ENCODE peak calls at places on chromosome 16, in ten cellular contexts. J is memory B cell; Y is fibroblast of villous mesenchyme; H is NCI-H1930; W is RPMI7951; U is AG09309; I is stimulated activated CD4-positive, alpha-beta T cell treated with anti-CD3 and anti-CD28 coated beads, Interleukin-4, amount 100 ng/mL, for 24 hours; N is astrocyte of the cerebellum; O is naive thymus-derived CD8-positive, alpha-beta T cell; Z is HS-5. S is an unnamed sample.

GRCh38 chr16:53022374-53022773 is 30.3 kb downstream of the CHD9NB start:
- DNase-seq in Z (peak; percentile 25), U (no peak), N (peak; percentile 27), W (peak; percentile 54), O (no peak), Y (peak; percentile 44), H (no peak), I (no peak), J (no peak), S (peak; percentile 40)

GRCh38 chr16:87853411-87854052 is 15.8 kb downstream of the SLC7A5 start:
- DNase-seq in Y (peak; percentile 96), N (no peak), Z (peak; percentile 35), J (peak; percentile 75), I (peak; percentile 86), U (peak; percentile 78), O (peak; percentile 51), W (peak; percentile 92), H (peak; percentile 50), S (peak; percentile 90)

GRCh38 chr16:1906052-1906845 is 12.0 kb downstream of the HS3ST6 start:
- DNase-seq in W (no peak), U (no peak), N (no peak), Z (no peak), Y (no peak), J (no peak), H (no peak), O (no peak), I (no peak), S (no peak)

GRCh38 chr16:65739518-65739917 is 617.7 kb upstream of the CDH11 start:
- DNase-seq in Z (no peak), N (no peak), I (no peak), W (no peak), H (no peak), J (no peak), Y (no peak), O (no peak), U (no peak), S (no peak)

GRCh38 chr16:68590201-68590994 is 51.3 kb downstream of the ZFP90 start:
- DNase-seq in Y (peak; percentile 50), W (peak; percentile 56), O (peak; percentile 52), Z (no peak), U (peak; percentile 10), J (no peak), N (peak; percentile 6), I (peak; percentile 61), H (peak; percentile 30), S (no peak)

GRCh38 chr16:31023252-31023602 is 10.1 kb upstream of the STX4 start:
- DNase-seq in Y (no peak), J (no peak), O (no peak), N (no peak), Z (no peak), I (no peak), H (no peak), W (no peak), U (no peak), S (no peak)

GRCh38 chr16:10862432-10862831 is 14.6 kb upstream of the CIITA start:
- DNase-seq in I (no peak), O (no peak), U (peak; percentile 83), W (peak; percentile 90), Y (peak; percentile 23), N (peak; percentile 76), H (no peak), Z (peak; percentile 90), J (no peak), S (no peak)

GRCh38 chr16:55622930-55623561 is 32.7 kb upstream of the SLC6A2 start:
- DNase-seq in H (no peak), Y (no peak), J (no peak), U (no peak), Z (no peak), I (no peak), W (peak; percentile 82), N (no peak), O (no peak), S (no peak)

GRCh38 chr16:3938471-3938842 is 57.9 kb upstream of the CREBBP start:
- DNase-seq in I (no peak), U (no peak), W (no peak), J (no peak), H (no peak), Z (no peak), N (no peak), O (no peak), Y (no peak), S (no peak)

GRCh38 chr16:22397459-22397858 is 23.0 kb upstream of the CDR2 start:
- DNase-seq in W (peak; percentile 79), I (no peak), J (no peak), U (peak; percentile 95), Z (peak; percentile 88), N (peak; percentile 95), O (no peak), H (no peak), Y (peak; percentile 98), S (no peak)

GRCh38 chr16:28157768-28158535 is 53.8 kb downstream of the XPO6 start:
- DNase-seq in J (no peak), U (no peak), Y (peak; percentile 92), H (no peak), N (no peak), W (no peak), O (no peak), Z (no peak), I (no peak), S (no peak)

GRCh38 chr16:54430491-54431030 is 144.0 kb upstream of the IRX3 start:
- DNase-seq in Z (peak; percentile 40), W (peak; percentile 94), Y (peak; percentile 77), N (peak; percentile 53), I (no peak), O (no peak), J (no peak), H (no peak), U (peak; percentile 64), S (no peak)

GRCh38 chr16:1342526-1343427 is 8.9 kb downstream of the TSR3 start:
- DNase-seq in I (peak; percentile 86), U (no peak), H (peak; percentile 67), N (peak; percentile 13), J (peak; percentile 92), Y (peak; percentile 90), O (peak; percentile 94), W (peak; percentile 90), Z (peak; percentile 64), S (peak; percentile 89)

GRCh38 chr16:54286330-54287017 is at the start of gene IRX3:
- DNase-seq in H (peak; percentile 76), Z (peak; percentile 87), N (peak; percentile 82), J (no peak), O (no peak), I (no peak), W (peak; percentile 97), U (peak; percentile 70), Y (peak; percentile 89), S (peak; percentile 89)

GRCh38 chr16:78571880-78572279 is 472.4 kb downstream of the WWOX start:
- DNase-seq in H (no peak), I (no peak), O (no peak), Z (no peak), J (no peak), W (no peak), N (no peak), Y (peak; percentile 80), U (no peak), S (no peak)

GRCh38 chr16:80948886-80949502 is 57.7 kb downstream of the CMC2 start:
- DNase-seq in J (no peak), Y (peak; percentile 52), N (no peak), Z (no peak), U (no peak), W (peak; percentile 24), H (peak; percentile 10), O (no peak), I (peak; percentile 22), S (peak; percentile 63)

GRCh38 chr16:53960954-53961616 is 257.1 kb downstream of the FTO start:
- DNase-seq in J (no peak), Z (no peak), W (no peak), U (no peak), N (no peak), O (no peak), I (no peak), Y (no peak), H (no peak), S (no peak)

GRCh38 chr16:89325861-89326471 is 108.5 kb downstream of the ZNF778 start:
- DNase-seq in W (peak; percentile 92), Z (no peak), I (no peak), O (no peak), U (no peak), N (no peak), J (no peak), H (no peak), Y (peak; percentile 92), S (no peak)

GRCh38 chr16:85134076-85134793 is 22.0 kb upstream of the CIBAR2 start:
- DNase-seq in U (no peak), Z (no peak), H (no peak), N (no peak), W (no peak), I (no peak), O (no peak), Y (no peak), J (no peak), S (no peak)

GRCh38 chr16:53933407-53933806 is 229.5 kb downstream of the FTO start:
- DNase-seq in H (no peak), J (no peak), U (no peak), Y (no peak), W (no peak), I (no peak), N (no peak), O (no peak), Z (no peak), S (no peak)

GRCh38 chr16:89347807-89348206 is 130.3 kb downstream of the ZNF778 start:
- DNase-seq in I (no peak), Y (no peak), H (no peak), U (no peak), J (no peak), O (no peak), W (no peak), N (no peak), Z (no peak), S (no peak)

GRCh38 chr16:14378131-14378551 is 251.9 kb downstream of the PARN start:
- DNase-seq in O (no peak), Z (peak; percentile 63), W (peak; percentile 81), I (no peak), U (no peak), Y (peak; percentile 83), N (no peak), H (no peak), J (no peak), S (no peak)

GRCh38 chr16:74451951-74452758 is 30.9 kb upstream of the CLEC18B start:
- DNase-seq in H (no peak), J (no peak), N (no peak), O (no peak), Y (no peak), I (no peak), Z (no peak), U (no peak), W (no peak), S (no peak)

GRCh38 chr16:75096730-75097129 is 19.9 kb downstream of the LDHD start:
- DNase-seq in O (no peak), Z (no peak), N (peak; percentile 49), Y (no peak), W (no peak), U (no peak), H (no peak), I (no peak), J (no peak), S (no peak)

GRCh38 chr16:54939537-54940278 is 9.0 kb downstream of the IRX5 start:
- DNase-seq in O (no peak), W (no peak), Z (no peak), Y (no peak), U (no peak), N (no peak), H (no peak), J (no peak), I (no peak), S (peak; percentile 1)

GRCh38 chr16:89007371-89008249 is 30.6 kb upstream of the CBFA2T3 start:
- DNase-seq in O (no peak), W (no peak), Z (no peak), H (no peak), Y (no peak), N (no peak), U (no peak), I (no peak), J (no peak), S (no peak)

GRCh38 chr16:10729104-10729503 is 14.5 kb upstream of the NUBP1 start:
- DNase-seq in U (no peak), W (no peak), H (no peak), J (no peak), O (no peak), I (no peak), N (no peak), Y (no peak), Z (no peak), S (no peak)

GRCh38 chr16:89744813-89745212 is 23.5 kb downstream of the ZNF276 start:
- DNase-seq in J (no peak), Y (no peak), W (no peak), H (no peak), I (no peak), Z (no peak), N (no peak), O (no peak), U (no peak), S (peak; percentile 39)

S was measured in heart right ventricle.